ENCODE peak calls at places on chromosomes 7 and 10, in four cellular contexts. One of them, this sample, is unnamed.

GRCh38 chr7:99004216-99004615 is 125.9 kb downstream of the TRRAP start:
- DNase-seq in ELR: no peak
- DNase-seq in activated effector memory CD4-positive, alpha-beta T cell treated with anti-CD3 and anti-CD28 coated beads, Interleukin-2, amount 50 U/mL, for 16 hours: no peak
- DNase-seq in activated CD4-positive, alpha-beta T cell treated with anti-CD3 and anti-CD28 coated beads for 24 hours: no peak
- DNase-seq in this sample: peak

GRCh38 chr7:158431941-158432347 is 155.7 kb downstream of the PTPRN2 start:
- DNase-seq in activated CD4-positive, alpha-beta T cell treated with anti-CD3 and anti-CD28 coated beads for 24 hours: no peak
- DNase-seq in activated effector memory CD4-positive, alpha-beta T cell treated with anti-CD3 and anti-CD28 coated beads, Interleukin-2, amount 50 U/mL, for 16 hours: peak
- DNase-seq in ELR: peak
- DNase-seq in this sample: peak

GRCh38 chr7:141675431-141676210 is 26.3 kb downstream of the DENND11 start:
- DNase-seq in activated CD4-positive, alpha-beta T cell treated with anti-CD3 and anti-CD28 coated beads for 24 hours: no peak
- DNase-seq in ELR: no peak
- DNase-seq in activated effector memory CD4-positive, alpha-beta T cell treated with anti-CD3 and anti-CD28 coated beads, Interleukin-2, amount 50 U/mL, for 16 hours: no peak
- DNase-seq in this sample: no peak

GRCh38 chr7:64294701-64295420 is 18.9 kb upstream of the ZNF736 start:
- DNase-seq in ELR: no peak
- DNase-seq in activated effector memory CD4-positive, alpha-beta T cell treated with anti-CD3 and anti-CD28 coated beads, Interleukin-2, amount 50 U/mL, for 16 hours: no peak
- DNase-seq in activated CD4-positive, alpha-beta T cell treated with anti-CD3 and anti-CD28 coated beads for 24 hours: no peak
- DNase-seq in this sample: no peak

GRCh38 chr10:128324058-128324457 is 197.8 kb upstream of the MKI67 start:
- DNase-seq in activated effector memory CD4-positive, alpha-beta T cell treated with anti-CD3 and anti-CD28 coated beads, Interleukin-2, amount 50 U/mL, for 16 hours: no peak
- DNase-seq in ELR: no peak
- DNase-seq in activated CD4-positive, alpha-beta T cell treated with anti-CD3 and anti-CD28 coated beads for 24 hours: no peak
- DNase-seq in this sample: no peak

GRCh38 chr7:36395171-36395894 is 5.7 kb downstream of the ANLN start:
- DNase-seq in ELR: no peak
- DNase-seq in activated effector memory CD4-positive, alpha-beta T cell treated with anti-CD3 and anti-CD28 coated beads, Interleukin-2, amount 50 U/mL, for 16 hours: no peak
- DNase-seq in activated CD4-positive, alpha-beta T cell treated with anti-CD3 and anti-CD28 coated beads for 24 hours: no peak
- DNase-seq in this sample: no peak

GRCh38 chr7:157008206-157009169 is 2.0 kb downstream of the MNX1 start:
- DNase-seq in ELR: no peak
- DNase-seq in activated CD4-positive, alpha-beta T cell treated with anti-CD3 and anti-CD28 coated beads for 24 hours: no peak
- DNase-seq in activated effector memory CD4-positive, alpha-beta T cell treated with anti-CD3 and anti-CD28 coated beads, Interleukin-2, amount 50 U/mL, for 16 hours: no peak
- DNase-seq in this sample: peak

GRCh38 chr7:8213381-8213780 is 48.6 kb downstream of the ICA1 start:
- DNase-seq in activated effector memory CD4-positive, alpha-beta T cell treated with anti-CD3 and anti-CD28 coated beads, Interleukin-2, amount 50 U/mL, for 16 hours: no peak
- DNase-seq in ELR: no peak
- DNase-seq in activated CD4-positive, alpha-beta T cell treated with anti-CD3 and anti-CD28 coated beads for 24 hours: no peak
- DNase-seq in this sample: no peak

GRCh38 chr10:8036521-8037198 is 17.8 kb upstream of the GATA3 start:
- DNase-seq in activated CD4-positive, alpha-beta T cell treated with anti-CD3 and anti-CD28 coated beads for 24 hours: no peak
- DNase-seq in activated effector memory CD4-positive, alpha-beta T cell treated with anti-CD3 and anti-CD28 coated beads, Interleukin-2, amount 50 U/mL, for 16 hours: no peak
- DNase-seq in ELR: no peak
- DNase-seq in this sample: no peak

GRCh38 chr10:18211862-18212261 is 71.6 kb downstream of the CACNB2 start:
- DNase-seq in activated CD4-positive, alpha-beta T cell treated with anti-CD3 and anti-CD28 coated beads for 24 hours: no peak
- DNase-seq in ELR: no peak
- DNase-seq in activated effector memory CD4-positive, alpha-beta T cell treated with anti-CD3 and anti-CD28 coated beads, Interleukin-2, amount 50 U/mL, for 16 hours: no peak
- DNase-seq in this sample: no peak

GRCh38 chr7:141072548-141073172 is 1.2 kb upstream of the TMEM178B start:
- DNase-seq in activated effector memory CD4-positive, alpha-beta T cell treated with anti-CD3 and anti-CD28 coated beads, Interleukin-2, amount 50 U/mL, for 16 hours: peak
- DNase-seq in ELR: peak
- DNase-seq in activated CD4-positive, alpha-beta T cell treated with anti-CD3 and anti-CD28 coated beads for 24 hours: no peak
- DNase-seq in this sample: peak

GRCh38 chr7:57404343-57404966 is 45.5 kb upstream of the ZNF716 start:
- DNase-seq in activated effector memory CD4-positive, alpha-beta T cell treated with anti-CD3 and anti-CD28 coated beads, Interleukin-2, amount 50 U/mL, for 16 hours: no peak
- DNase-seq in activated CD4-positive, alpha-beta T cell treated with anti-CD3 and anti-CD28 coated beads for 24 hours: no peak
- DNase-seq in ELR: no peak
- DNase-seq in this sample: peak

GRCh38 chr7:30135551-30136271 is 925 bp downstream of the MTURN start:
- DNase-seq in activated CD4-positive, alpha-beta T cell treated with anti-CD3 and anti-CD28 coated beads for 24 hours: peak
- DNase-seq in ELR: peak
- DNase-seq in activated effector memory CD4-positive, alpha-beta T cell treated with anti-CD3 and anti-CD28 coated beads, Interleukin-2, amount 50 U/mL, for 16 hours: peak
- DNase-seq in this sample: peak

GRCh38 chr7:151008143-151008510 is 16.2 kb downstream of the ATG9B start:
- DNase-seq in activated CD4-positive, alpha-beta T cell treated with anti-CD3 and anti-CD28 coated beads for 24 hours: no peak
- DNase-seq in activated effector memory CD4-positive, alpha-beta T cell treated with anti-CD3 and anti-CD28 coated beads, Interleukin-2, amount 50 U/mL, for 16 hours: peak
- DNase-seq in ELR: no peak
- DNase-seq in this sample: no peak

GRCh38 chr10:19325581-19325980 is 277.0 kb downstream of the MALRD1 start:
- DNase-seq in activated effector memory CD4-positive, alpha-beta T cell treated with anti-CD3 and anti-CD28 coated beads, Interleukin-2, amount 50 U/mL, for 16 hours: no peak
- DNase-seq in activated CD4-positive, alpha-beta T cell treated with anti-CD3 and anti-CD28 coated beads for 24 hours: no peak
- DNase-seq in ELR: no peak
- DNase-seq in this sample: no peak

GRCh38 chr7:96224682-96225081 is 97.2 kb downstream of the SLC25A13 start:
- DNase-seq in activated CD4-positive, alpha-beta T cell treated with anti-CD3 and anti-CD28 coated beads for 24 hours: no peak
- DNase-seq in ELR: no peak
- DNase-seq in activated effector memory CD4-positive, alpha-beta T cell treated with anti-CD3 and anti-CD28 coated beads, Interleukin-2, amount 50 U/mL, for 16 hours: no peak
- DNase-seq in this sample: no peak

GRCh38 chr10:60536529-60537114 is 146.9 kb upstream of the ANK3 start:
- DNase-seq in ELR: peak
- DNase-seq in activated CD4-positive, alpha-beta T cell treated with anti-CD3 and anti-CD28 coated beads for 24 hours: peak
- DNase-seq in activated effector memory CD4-positive, alpha-beta T cell treated with anti-CD3 and anti-CD28 coated beads, Interleukin-2, amount 50 U/mL, for 16 hours: no peak
- DNase-seq in this sample: no peak

GRCh38 chr7:43362652-43363428 is 220.1 kb upstream of the STK17A start:
- DNase-seq in activated CD4-positive, alpha-beta T cell treated with anti-CD3 and anti-CD28 coated beads for 24 hours: no peak
- DNase-seq in ELR: peak
- DNase-seq in activated effector memory CD4-positive, alpha-beta T cell treated with anti-CD3 and anti-CD28 coated beads, Interleukin-2, amount 50 U/mL, for 16 hours: no peak
- DNase-seq in this sample: no peak

GRCh38 chr7:95508780-95509179 is 23.0 kb downstream of the ASB4 start:
- DNase-seq in activated effector memory CD4-positive, alpha-beta T cell treated with anti-CD3 and anti-CD28 coated beads, Interleukin-2, amount 50 U/mL, for 16 hours: no peak
- DNase-seq in activated CD4-positive, alpha-beta T cell treated with anti-CD3 and anti-CD28 coated beads for 24 hours: no peak
- DNase-seq in ELR: no peak
- DNase-seq in this sample: no peak

GRCh38 chr10:124701881-124702656 is 42.1 kb downstream of the FAM53B start:
- DNase-seq in activated CD4-positive, alpha-beta T cell treated with anti-CD3 and anti-CD28 coated beads for 24 hours: peak
- DNase-seq in ELR: no peak
- DNase-seq in activated effector memory CD4-positive, alpha-beta T cell treated with anti-CD3 and anti-CD28 coated beads, Interleukin-2, amount 50 U/mL, for 16 hours: peak
- DNase-seq in this sample: no peak

GRCh38 chr7:145957160-145957890 is 159.3 kb upstream of the CNTNAP2 start:
- DNase-seq in ELR: no peak
- DNase-seq in activated effector memory CD4-positive, alpha-beta T cell treated with anti-CD3 and anti-CD28 coated beads, Interleukin-2, amount 50 U/mL, for 16 hours: no peak
- DNase-seq in activated CD4-positive, alpha-beta T cell treated with anti-CD3 and anti-CD28 coated beads for 24 hours: no peak
- DNase-seq in this sample: no peak

This sample was measured in upper lobe of right lung.